ENCODE peak calls at places on chromosomes 3 and 15, in seven cellular contexts. V, I, X, D, G, Y and C are unnamed samples.

GRCh38 chr3:196555295-196555694 is 13.1 kb downstream of the WDR53 start:
- DNase-seq in X (no peak), Y (no peak), V (no peak), I (no peak), D (no peak), G (no peak), C (no peak)

GRCh38 chr15:94175420-94175819 is 55.9 kb upstream of the MCTP2 start:
- DNase-seq in D (no peak), V (no peak), G (no peak), X (no peak), I (no peak), Y (no peak), C (no peak)

GRCh38 chr15:27410986-27411385 is 440.0 kb downstream of the GABRG3 start:
- DNase-seq in D (no peak), I (no peak), X (no peak), V (peak), Y (no peak), G (no peak), C (no peak)

GRCh38 chr3:178003756-178004155 is 532.5 kb upstream of the KCNMB2 start:
- DNase-seq in G (no peak), I (no peak), X (peak), Y (no peak), V (no peak), D (no peak), C (no peak)

GRCh38 chr15:60070838-60071493 is 66.9 kb downstream of the FOXB1 start:
- DNase-seq in X (no peak), I (no peak), V (peak), G (peak), Y (no peak), D (no peak), C (no peak)

GRCh38 chr3:30500666-30501399 is 105.6 kb upstream of the TGFBR2 start:
- DNase-seq in I (no peak), D (no peak), X (no peak), G (no peak), V (no peak), Y (no peak), C (no peak)

GRCh38 chr15:22895465-22896190 is 57.2 kb downstream of the NIPA2 start:
- DNase-seq in G (peak), V (peak), X (peak), I (peak), Y (no peak), D (peak), C (peak)

GRCh38 chr3:178419078-178419477 is 117.2 kb upstream of the KCNMB2 start:
- DNase-seq in V (peak), X (no peak), G (no peak), Y (no peak), D (no peak), I (no peak), C (no peak)

GRCh38 chr15:64845183-64845611 is 3.5 kb downstream of the PLEKHO2 start:
- DNase-seq in I (no peak), Y (peak), D (no peak), X (peak), G (no peak), V (no peak), C (no peak)

GRCh38 chr3:188946837-188947236 is 224.9 kb upstream of the TPRG1 start:
- DNase-seq in D (no peak), I (no peak), Y (no peak), X (no peak), G (no peak), V (no peak), C (no peak)

GRCh38 chr3:188947401-188947982 is 224.3 kb upstream of the TPRG1 start:
- DNase-seq in D (peak), I (peak), G (peak), V (peak), Y (peak), X (peak), C (peak)

GRCh38 chr3:188948658-188949400 is 222.9 kb upstream of the TPRG1 start:
- DNase-seq in I (peak), D (no peak), G (peak), V (peak), X (peak), Y (no peak), C (no peak)

GRCh38 chr3:188946351-188946750 is 225.4 kb upstream of the TPRG1 start:
- DNase-seq in D (no peak), V (no peak), G (no peak), X (no peak), I (no peak), Y (no peak), C (no peak)

DNA sequence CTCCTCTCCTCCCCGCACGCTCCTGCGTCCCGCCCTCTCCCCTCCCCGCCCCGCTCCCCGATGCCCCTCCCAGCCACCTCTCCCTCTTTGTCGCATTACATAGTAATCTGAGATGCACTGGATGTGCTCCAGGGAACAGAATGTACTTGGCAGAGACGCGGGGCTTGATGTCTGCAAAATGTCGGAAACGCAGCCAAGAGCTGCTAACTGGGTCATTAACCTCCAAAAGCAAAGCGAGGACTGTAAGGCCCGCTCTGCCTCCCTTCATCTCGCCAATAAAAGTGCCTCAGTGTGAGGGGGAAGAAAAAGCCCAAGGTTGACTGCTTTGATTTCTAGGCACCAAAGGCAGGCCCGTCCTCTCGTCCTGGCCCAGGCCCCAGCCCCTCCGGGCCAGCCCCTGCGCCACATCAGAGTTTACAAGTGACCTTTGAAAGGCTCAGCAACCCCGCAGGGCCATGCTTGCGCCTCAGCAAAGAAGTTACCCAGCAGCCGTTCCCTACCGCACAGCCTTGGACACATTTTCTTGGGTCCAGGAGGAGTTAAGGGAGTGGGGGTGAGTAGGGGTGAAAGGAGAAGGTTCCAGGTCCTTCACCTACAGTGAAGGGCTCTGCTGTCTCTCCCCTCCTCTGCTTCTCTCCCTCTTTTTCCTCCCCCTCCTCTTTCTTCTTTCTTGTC is 223.7 kb upstream of the TPRG1 start:
- DNase-seq in X (no peak), V (peak), I (peak), Y (peak), G (peak), D (peak), C (no peak)
- TF ChIP-seq POLR2A in X (no peak), V (no peak), I (peak), Y (peak), G (no peak), D (no peak), C (no peak)

GRCh38 chr3:119322523-119323400 is 28.6 kb downstream of the ARHGAP31 start:
- DNase-seq in X (peak), I (peak), V (peak), G (peak), D (peak), Y (peak), C (peak)
- TF ChIP-seq POLR2A in X (peak), I (peak), V (peak), G (peak), D (no peak), Y (peak), C (peak)

DNA sequence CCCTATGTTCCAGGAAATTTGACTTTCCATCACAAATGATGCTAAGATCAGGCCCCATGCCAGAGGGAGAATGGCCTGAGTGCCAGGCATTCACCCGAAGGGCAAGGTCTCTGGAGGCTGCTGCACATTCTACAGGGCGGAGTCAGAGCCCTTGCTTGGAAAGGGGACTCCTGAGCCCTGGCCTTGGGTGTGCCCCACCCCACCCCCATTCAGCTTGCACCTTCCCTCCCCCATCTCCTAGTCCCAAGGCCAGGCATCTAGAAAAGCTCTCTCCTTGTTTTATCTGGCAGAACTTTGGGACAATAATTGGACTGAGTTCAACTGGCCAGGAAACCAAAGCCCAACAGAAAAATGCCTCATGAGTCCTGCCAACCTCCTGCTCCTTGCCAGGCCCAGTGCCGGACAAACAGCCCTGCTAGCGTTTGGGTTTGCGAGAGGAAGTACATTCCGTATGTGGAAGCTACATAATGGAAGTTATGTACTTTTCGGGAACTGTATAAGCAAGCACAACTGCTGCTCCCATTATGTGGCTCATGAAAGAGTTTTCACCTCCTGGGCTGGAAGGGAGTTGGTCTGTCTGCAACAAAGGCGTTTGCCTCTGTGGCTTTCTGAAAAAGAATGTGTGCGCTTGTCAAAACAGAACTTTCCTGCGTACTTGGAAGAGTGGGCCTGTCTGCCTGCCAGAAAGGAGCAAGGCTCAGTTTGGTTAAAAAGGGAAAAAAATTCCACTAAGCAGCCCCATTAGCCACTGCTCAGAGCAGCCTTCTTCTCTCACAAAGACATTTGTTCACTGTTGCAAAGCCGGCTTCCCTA is 321.4 kb upstream of the CTNNB1 start:
- DNase-seq in G (no peak), Y (peak), D (peak), X (no peak), I (no peak), V (no peak), C (no peak)
- TF ChIP-seq POLR2A in G (no peak), Y (no peak), D (no peak), X (no peak), I (no peak), V (no peak), C (no peak)

GRCh38 chr3:10304905-10305304 is 12.2 kb upstream of the GHRL start:
- DNase-seq in X (no peak), D (no peak), G (no peak), I (no peak), V (no peak), Y (no peak), C (no peak)
- TF ChIP-seq POLR2A in X (no peak), D (no peak), G (no peak), I (no peak), V (no peak), Y (no peak), C (no peak)

GRCh38 chr3:127677541-127678314 is 5.0 kb downstream of the ABTB1 start:
- DNase-seq in I (no peak), G (no peak), V (no peak), Y (peak), X (no peak), D (peak), C (no peak)
- TF ChIP-seq POLR2A in I (no peak), G (no peak), V (no peak), Y (no peak), X (no peak), D (no peak), C (no peak)

DNA sequence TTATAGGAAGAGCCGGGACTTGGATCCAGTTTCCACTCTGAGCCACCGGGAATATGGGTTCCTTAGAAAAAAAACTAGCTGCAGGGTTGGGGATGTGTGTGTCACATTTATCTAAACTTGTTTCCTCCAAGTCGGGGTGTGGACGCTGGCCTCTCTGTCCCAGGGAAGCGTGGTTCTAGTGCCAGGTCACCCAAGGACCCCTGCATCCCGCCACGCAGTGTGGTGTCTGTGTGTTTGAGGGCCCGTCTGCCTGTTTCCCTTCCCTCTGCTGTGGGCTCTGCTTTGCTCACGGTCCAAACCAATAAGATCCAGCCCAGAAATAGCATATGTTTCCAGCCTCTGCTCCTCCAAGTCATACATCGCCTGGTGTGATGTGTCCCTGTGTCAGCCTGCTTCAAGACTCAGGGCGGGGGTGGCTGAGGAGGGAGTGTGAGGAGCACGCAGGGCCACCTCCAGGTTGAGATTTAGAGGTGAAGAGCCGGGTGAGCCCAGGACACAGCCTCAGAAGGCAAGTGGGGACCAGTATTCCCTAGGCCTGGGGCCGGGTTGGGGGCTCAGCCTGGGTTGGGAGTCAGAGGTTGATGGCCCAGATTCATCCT is 21.9 kb upstream of the RPL29 start:
- DNase-seq in I (no peak), V (no peak), D (no peak), X (no peak), G (no peak), Y (no peak), C (no peak)
- TF ChIP-seq POLR2A in I (no peak), V (no peak), D (no peak), X (no peak), G (no peak), Y (no peak), C (no peak)

DNA sequence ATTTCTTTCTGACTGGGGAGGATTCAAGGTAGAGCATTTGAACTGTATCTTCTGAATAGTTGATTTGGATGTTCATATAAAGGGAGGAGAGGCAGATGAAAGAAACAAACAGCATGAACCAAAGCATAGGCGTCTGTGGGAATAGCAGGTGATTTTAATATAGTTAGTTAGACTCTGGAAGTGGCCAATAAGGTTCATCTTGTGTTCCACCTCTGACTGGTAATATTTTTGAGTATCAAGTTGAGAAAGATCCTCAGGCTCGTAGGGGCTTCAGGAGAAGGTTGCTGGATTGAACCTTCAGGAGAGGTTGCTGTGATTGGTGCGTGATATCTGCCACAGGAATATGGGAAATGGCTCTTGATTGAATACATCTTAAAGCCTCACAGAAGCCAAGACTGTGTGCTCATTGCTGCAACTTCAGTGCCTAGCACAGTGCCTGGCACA is 12.7 kb downstream of the NFKBIZ start:
- DNase-seq in V (no peak), Y (no peak), D (no peak), G (no peak), X (no peak), I (no peak), C (no peak)
- TF ChIP-seq POLR2A in V (no peak), Y (no peak), D (no peak), G (no peak), X (no peak), I (no peak), C (peak)

GRCh38 chr15:73926191-73927002 is at the start of gene LOXL1:
- DNase-seq in I (peak), Y (peak), G (peak), V (no peak), X (peak), D (peak), C (no peak)
- TF ChIP-seq POLR2A in I (no peak), Y (peak), G (peak), V (no peak), X (no peak), D (no peak), C (no peak)